ENCODE peak calls at places on chromosomes 5 and 9, in ten cellular contexts. B is endothelial cell of umbilical vein; E is H1; J is A549; G is heart left ventricle; W is IMR-90; I is CD4-positive, CD25-positive, alpha-beta regulatory T cell; Y is lower lobe of right lung; H is left ventricle myocardium inferior; D is PC-3. A is an unnamed sample. For H3K9me3 and H3K4me1, the result is how much of the 10 kb centered on the place peaks cover.

GRCh38 chr9:91378695-91379127 is 17.0 kb upstream of the AUH start:
- DNase-seq in I (no peak), D (no peak), Y (no peak), E (no peak), W (peak), B (peak), J (no peak), G (no peak), H (no peak), A (no peak)

GRCh38 chr5:96601811-96602244 is 60.3 kb upstream of the CAST start:
- DNase-seq in G (no peak), D (peak), W (peak), I (peak), Y (no peak), H (no peak), E (peak), J (peak), B (peak), A (no peak)

GRCh38 chr5:146515473-146516150 is 378 bp downstream of the GPR151 start:
- DNase-seq in W (no peak), Y (no peak), I (no peak), B (no peak), J (no peak), H (no peak), D (no peak), G (no peak), E (no peak), A (no peak)

GRCh38 chr5:134574521-134574920 is 49.1 kb downstream of the JADE2 start:
- DNase-seq in E (no peak), I (no peak), J (no peak), G (peak), W (peak), B (no peak), H (peak), Y (no peak), D (no peak), A (no peak)

GRCh38 chr5:86909896-86910295 is 292.2 kb downstream of the COX7C start:
- DNase-seq in G (no peak), Y (no peak), D (peak), E (no peak), B (no peak), H (no peak), J (no peak), W (peak), I (no peak), A (no peak)

GRCh38 chr9:69036319-69036718 is 767 bp downstream of the FXN start:
- DNase-seq in H (no peak), D (peak), G (no peak), B (no peak), Y (no peak), E (no peak), I (no peak), J (peak), W (peak), A (no peak)

GRCh38 chr5:59484618-59485017 is 408.9 kb downstream of the PDE4D start:
- DNase-seq in I (no peak), E (no peak), D (no peak), B (no peak), Y (no peak), J (no peak), W (no peak), G (no peak), H (no peak), A (no peak)

GRCh38 chr5:107887181-107887580 is 216.4 kb upstream of the EFNA5 start:
- DNase-seq in H (no peak), J (no peak), I (no peak), G (no peak), D (no peak), Y (no peak), W (no peak), E (no peak), B (peak), A (no peak)

GRCh38 chr9:23914431-23915003 is 88.5 kb upstream of the ELAVL2 start:
- DNase-seq in D (no peak), H (no peak), G (no peak), Y (no peak), W (no peak), E (no peak), B (no peak), I (no peak), J (no peak), A (no peak)

GRCh38 chr5:171623107-171623506 is 162.5 kb upstream of the SMIM23 start:
- DNase-seq in J (no peak), B (no peak), E (no peak), H (no peak), I (no peak), Y (no peak), W (no peak), G (no peak), D (no peak), A (no peak)

GRCh38 chr5:158456756-158457155 is 597.8 kb upstream of the CLINT1 start:
- DNase-seq in W (peak), D (peak), E (no peak), J (peak), G (peak), H (no peak), I (no peak), B (peak), Y (no peak), A (peak)

GRCh38 chr5:93789173-93790070 is 48.0 kb upstream of the POU5F2 start:
- DNase-seq in W (peak), H (no peak), J (no peak), Y (no peak), I (no peak), G (no peak), D (peak), E (no peak), B (peak), A (no peak)

GRCh38 chr5:95823241-95823737 is 763 bp upstream of the GLRX start:
- DNase-seq in I (no peak), D (no peak), H (no peak), E (no peak), G (no peak), Y (no peak), W (no peak), J (no peak), B (no peak), A (no peak)

GRCh38 chr5:59798862-59799667 is 94.5 kb downstream of the PDE4D start:
- DNase-seq in J (no peak), B (peak), I (no peak), Y (no peak), H (no peak), D (peak), G (no peak), E (no peak), W (no peak), A (peak)

GRCh38 chr9:13266172-13266571 is 13.3 kb downstream of the MPDZ start:
- DNase-seq in I (no peak), J (no peak), E (no peak), D (no peak), G (no peak), B (peak), W (peak), Y (no peak), H (no peak), A (no peak)

GRCh38 chr5:62506659-62507460 is 71.8 kb upstream of the LRRC70 start:
- DNase-seq in G (no peak), I (no peak), H (no peak), W (no peak), Y (no peak), B (no peak), E (no peak), J (no peak), D (no peak), A (no peak)

GRCh38 chr5:160434022-160434531 is 12.4 kb downstream of the PTTG1 start:
- DNase-seq in D (no peak), G (no peak), H (no peak), E (no peak), Y (peak), W (no peak), J (no peak), I (no peak), B (no peak), A (no peak)

GRCh38 chr9:36739538-36740116 is 166.9 kb downstream of the MELK start:
- DNase-seq in J (no peak), B (no peak), D (no peak), W (no peak), I (no peak), E (no peak), Y (no peak), H (no peak), G (no peak), A (no peak)

GRCh38 chr5:147920420-147921030 is 14.2 kb upstream of the C5orf46 start:
- DNase-seq in W (no peak), I (no peak), B (no peak), H (no peak), D (no peak), E (no peak), J (no peak), G (no peak), Y (no peak), A (no peak)

GRCh38 chr5:109316631-109317030 is 93.1 kb downstream of the PJA2 start:
- DNase-seq in D (peak), B (no peak), Y (no peak), J (no peak), I (no peak), W (peak), H (no peak), E (no peak), G (no peak), A (no peak)

GRCh38 chr5:43042626-43043399 is 2.7 kb upstream of the ANXA2R start:
- DNase-seq in B (peak), D (peak), H (peak), W (peak), J (no peak), I (peak), E (peak), G (peak), Y (peak), A (peak)

GRCh38 chr9:113559834-113560620 is 96.5 kb downstream of the RGS3 start:
- DNase-seq in G (no peak), W (no peak), E (no peak), I (no peak), D (no peak), Y (no peak), H (no peak), J (no peak), B (no peak), A (no peak)

GRCh38 chr9:96813607-96814006 is 35.7 kb upstream of the ZNF510 start:
- DNase-seq in D (no peak), Y (no peak), H (no peak), J (no peak), B (no peak), I (no peak), E (no peak), W (no peak), G (no peak), A (no peak)

GRCh38 chr9:96818535-96818934 is 35.8 kb downstream of the ZNF782 start:
- DNase-seq in H (no peak), G (no peak), Y (no peak), D (no peak), E (no peak), J (no peak), W (no peak), B (peak), I (no peak), A (no peak)

DNA sequence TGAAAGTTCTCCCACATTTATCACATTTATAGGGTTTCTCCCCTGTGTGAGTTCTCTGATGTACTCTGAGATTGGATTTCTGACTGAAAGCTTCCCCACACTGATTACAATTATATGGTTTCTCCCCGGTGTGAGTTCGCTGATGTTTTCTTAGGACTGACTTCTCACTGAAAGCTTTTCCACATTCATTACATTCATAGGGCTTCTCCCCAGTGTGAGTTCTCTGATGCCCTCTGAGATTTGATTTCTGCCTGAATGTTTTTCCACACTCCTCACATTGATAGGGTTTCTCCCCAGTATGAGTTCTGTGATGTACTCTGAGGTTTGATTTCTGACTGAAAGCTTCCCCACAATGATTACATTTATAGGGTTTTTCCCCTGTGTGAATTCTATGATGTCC is 36.3 kb downstream of the ZNF782 start:
- DNase-seq in D (no peak), J (no peak), H (no peak), G (no peak), B (no peak), W (no peak), I (no peak), Y (no peak), E (no peak), A (no peak)
- H3K9me3 ChIP-seq in D (half or more), J (half or more), H (half or more), G (half or more), B (under half), W (under half), I (half or more), Y (half or more), E (half or more), A (under half)

DNA sequence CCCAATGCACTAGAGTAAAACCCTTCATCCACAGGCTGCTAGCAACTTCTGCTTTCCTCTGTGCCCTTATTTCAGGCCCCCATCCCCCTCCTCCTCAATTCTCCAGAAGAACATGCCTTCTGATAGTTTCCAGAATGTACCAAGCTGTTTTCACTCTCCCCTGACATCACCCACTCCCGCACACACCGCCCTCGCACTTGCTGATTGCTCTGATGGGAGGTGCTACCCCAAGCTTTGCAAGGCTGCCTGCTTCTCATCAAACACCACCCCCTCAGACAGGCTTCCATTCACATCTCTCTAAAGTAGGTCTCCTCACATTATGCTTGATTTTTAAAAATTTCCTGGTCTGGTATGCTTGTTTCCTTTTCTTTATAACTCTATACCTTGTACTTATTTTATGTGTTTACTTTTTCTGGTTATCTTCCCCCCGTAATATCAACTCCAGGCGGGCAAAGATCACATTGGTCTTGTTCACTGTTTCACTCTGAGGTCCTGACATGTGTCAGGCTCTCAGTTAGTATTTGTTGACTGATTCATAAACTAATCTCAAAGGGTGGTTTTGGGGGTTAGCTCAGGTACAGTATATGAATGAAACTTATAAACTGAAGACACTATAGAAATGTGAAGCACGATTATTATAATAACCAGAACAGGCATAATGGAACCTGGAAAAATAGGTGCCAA is 91.0 kb upstream of the C9orf72 start:
- DNase-seq in I (no peak), E (no peak), H (no peak), W (no peak), B (no peak), D (no peak), G (no peak), Y (no peak), J (no peak), A (no peak)
- H3K4me1 ChIP-seq in I (under half), E (under half), H (under half), W (under half), B (under half), D (under half), G (under half), Y (under half), J (under half), A (under half)

GRCh38 chr5:78698218-78698751 is 49.7 kb upstream of the LHFPL2 start:
- DNase-seq in D (no peak), Y (no peak), E (no peak), J (no peak), H (peak), B (peak), I (no peak), W (peak), G (peak), A (peak)
- H3K27ac ChIP-seq in D (peak), Y (no peak), E (no peak), J (peak), H (no peak), B (no peak), I (no peak), W (no peak), G (no peak), A (no peak)

DNA sequence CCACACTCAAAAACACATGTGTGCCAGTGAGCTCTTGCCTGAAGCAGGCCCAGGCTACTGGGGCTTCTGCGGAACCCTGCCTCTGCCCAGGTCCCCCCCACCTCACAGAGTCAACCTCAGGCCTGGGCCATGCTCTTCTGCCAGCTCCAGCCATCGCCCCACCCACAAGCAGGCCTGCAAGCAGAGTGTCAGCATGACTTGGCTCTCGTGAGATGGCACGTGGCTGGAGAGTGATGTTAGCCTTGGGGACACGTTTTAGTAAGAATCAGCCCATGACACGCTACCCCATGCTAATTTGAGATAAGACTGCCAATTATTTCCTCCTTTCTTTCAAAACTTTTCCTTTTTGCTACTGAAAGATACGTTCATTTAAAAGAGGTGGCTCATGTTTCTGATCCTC is 351.7 kb downstream of the IRX2 start:
- DNase-seq in W (no peak), I (no peak), J (no peak), E (no peak), G (no peak), Y (no peak), B (no peak), D (no peak), H (no peak), A (no peak)
- H3K9me3 ChIP-seq in W (under half), I (under half), J (under half), E (under half), G (under half), Y (under half), B (under half), D (under half), H (under half), A (under half)

GRCh38 chr5:177426566-177427210 is at the start of gene GRK6:
- DNase-seq in J (peak), G (peak), I (peak), E (no peak), W (no peak), B (no peak), H (peak), Y (peak), D (peak), A (peak)
- H3K4me1 ChIP-seq in J (under half), G (under half), I (half or more), E (under half), W (under half), B (under half), H (under half), Y (half or more), D (under half), A (under half)

DNA sequence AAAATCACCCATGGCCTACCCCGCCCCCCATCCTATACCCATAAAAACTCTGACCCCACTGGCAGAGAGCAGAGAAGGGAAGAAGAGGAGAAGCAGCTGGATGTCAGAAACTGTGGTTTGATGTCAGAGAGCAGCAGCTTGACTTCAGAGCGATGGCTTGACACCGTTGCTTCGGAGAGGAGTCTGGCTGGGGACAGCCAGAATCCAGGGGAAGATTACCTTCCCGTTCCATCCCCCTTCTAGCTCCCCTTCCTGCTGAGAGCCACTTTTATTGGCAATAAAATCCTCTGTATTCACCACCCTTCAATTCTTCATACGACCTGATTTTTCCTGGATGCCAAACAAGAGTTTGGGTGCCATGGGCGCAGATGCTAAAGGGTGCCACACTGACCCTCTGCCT is 138.0 kb downstream of the DCP2 start:
- DNase-seq in H (no peak), I (no peak), E (no peak), J (no peak), G (no peak), Y (no peak), D (no peak), W (no peak), B (no peak), A (no peak)
- H3K27ac ChIP-seq in H (no peak), I (no peak), E (no peak), J (no peak), G (no peak), Y (no peak), D (no peak), W (no peak), B (no peak), A (no peak)